ENCODE peak calls at places on chromosomes 11 and 22, in ten cellular contexts. L is HFF-Myc, U is AG04450, Z is brain microvascular endothelial cell, D is B cell, X is tibial artery, P is endothelial cell, R is choroid plexus epithelial cell, M is fibroblast of pulmonary artery, T is spleen. C is an unnamed sample.

GRCh38 chr11:74683279-74683871 is 47.9 kb downstream of the CHRDL2 start:
- DNase-seq in Z (no peak), T (peak), X (no peak), U (no peak), P (peak), R (no peak), D (no peak), M (no peak), L (no peak), C (no peak)

GRCh38 chr11:62242021-62242420 is at the start of gene SCGB1D2:
- DNase-seq in M (no peak), D (no peak), X (no peak), Z (no peak), L (no peak), P (no peak), R (no peak), U (no peak), T (no peak), C (no peak)

GRCh38 chr11:113806403-113806802 is 26.8 kb downstream of the CLDN25 start:
- DNase-seq in D (peak), T (no peak), L (peak), R (peak), P (peak), M (peak), Z (peak), X (no peak), U (no peak), C (no peak)

GRCh38 chr11:117884994-117885393 is 8.5 kb upstream of the FXYD6 start:
- DNase-seq in Z (peak), X (no peak), D (no peak), L (no peak), U (peak), P (no peak), M (peak), R (peak), T (no peak), C (no peak)

GRCh38 chr11:65384301-65384889 is 1.9 kb upstream of the SLC25A45 start:
- DNase-seq in U (no peak), M (peak), Z (no peak), L (no peak), T (no peak), X (no peak), P (no peak), D (no peak), R (peak), C (peak)

GRCh38 chr22:42614312-42615091 is at the start of gene POLDIP3:
- DNase-seq in P (peak), Z (peak), T (peak), X (peak), D (peak), L (peak), U (peak), M (peak), R (peak), C (peak)

GRCh38 chr11:15865212-15865987 is 490.9 kb downstream of the SOX6 start:
- DNase-seq in P (no peak), Z (no peak), R (no peak), T (no peak), M (no peak), L (no peak), X (no peak), U (no peak), D (no peak), C (no peak)

GRCh38 chr11:94768602-94769511 is 701 bp downstream of the AMOTL1 start:
- DNase-seq in M (peak), R (peak), P (peak), Z (no peak), L (no peak), U (no peak), X (peak), D (no peak), T (peak), C (peak)

GRCh38 chr11:44645832-44646231 is 80.4 kb downstream of the CD82 start:
- DNase-seq in U (no peak), Z (no peak), M (no peak), L (no peak), D (no peak), X (no peak), R (no peak), P (no peak), T (no peak), C (no peak)

GRCh38 chr11:107157809-107158187 is 139.5 kb upstream of the GUCY1A2 start:
- DNase-seq in P (no peak), X (no peak), M (no peak), D (no peak), L (no peak), U (no peak), Z (no peak), T (no peak), R (no peak), C (no peak)

GRCh38 chr22:27220349-27220748 is 563.0 kb downstream of the MIAT start:
- DNase-seq in T (no peak), L (no peak), P (no peak), M (peak), X (no peak), Z (peak), D (no peak), R (peak), U (peak), C (no peak)

GRCh38 chr22:41713004-41713403 is 13.7 kb downstream of the MEI1 start:
- DNase-seq in X (no peak), R (no peak), Z (no peak), D (no peak), M (no peak), L (no peak), U (no peak), P (no peak), T (no peak), C (no peak)

GRCh38 chr11:123654566-123655081 is at the start of gene SCN3B:
- DNase-seq in P (peak), U (peak), D (no peak), Z (peak), R (peak), L (peak), X (no peak), M (peak), T (no peak), C (no peak)

GRCh38 chr11:20608938-20609337 is 9.5 kb downstream of the SLC6A5 start:
- DNase-seq in U (no peak), L (no peak), M (peak), Z (no peak), T (no peak), P (no peak), X (no peak), D (no peak), R (no peak), C (no peak)

GRCh38 chr11:70587095-70587389 is 188.7 kb downstream of the CTTN start:
- DNase-seq in D (peak), X (no peak), T (peak), L (no peak), M (no peak), R (no peak), U (no peak), Z (no peak), P (no peak), C (no peak)

DNA sequence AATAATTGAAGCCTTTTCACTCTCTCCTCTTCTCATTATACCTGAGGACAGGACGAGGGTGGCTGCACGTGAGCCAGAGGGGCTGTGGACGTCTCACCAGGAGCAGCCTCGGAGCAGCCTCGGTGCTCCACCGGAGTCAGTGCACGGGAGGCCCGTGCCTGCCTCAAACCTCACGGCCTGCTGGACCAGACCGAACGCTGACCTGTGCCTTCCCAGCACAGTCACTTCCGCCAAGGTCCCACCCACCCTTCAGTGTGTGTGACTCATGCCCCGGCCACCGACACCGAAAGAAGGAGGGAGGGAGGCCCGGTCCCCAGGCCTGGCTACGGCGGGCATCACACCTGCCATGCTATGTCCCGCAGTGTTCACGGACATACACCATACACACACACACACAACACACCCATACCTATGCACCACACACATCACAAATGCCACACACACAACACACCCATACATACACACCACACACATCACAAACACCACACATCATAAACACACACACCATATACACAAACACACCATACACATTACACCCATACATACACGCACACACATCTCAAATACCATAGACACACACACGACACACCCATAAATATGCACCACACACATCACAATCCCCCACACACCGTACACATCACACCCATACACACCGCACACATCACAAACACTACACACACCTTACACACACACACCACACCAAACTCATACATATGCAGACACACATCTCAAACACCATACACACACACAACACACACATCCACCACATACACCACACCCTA is 1506.5 kb downstream of the TBC1D22A start:
- DNase-seq in T (no peak), P (no peak), D (peak), M (no peak), Z (no peak), L (no peak), U (no peak), X (no peak), R (no peak), C (no peak)
- TF ChIP-seq CTCF in T (no peak), P (no peak), D (no peak), M (no peak), Z (no peak), L (no peak), U (no peak), X (no peak), R (no peak), C (no peak)

GRCh38 chr11:17591293-17591692 is 44.2 kb downstream of the OTOG start:
- DNase-seq in D (no peak), M (no peak), X (peak), R (no peak), T (peak), L (no peak), Z (no peak), U (no peak), P (no peak), C (no peak)

GRCh38 chr11:17594686-17595192 is 47.7 kb downstream of the OTOG start:
- DNase-seq in L (no peak), D (no peak), M (no peak), P (no peak), X (peak), T (no peak), U (no peak), R (no peak), Z (no peak), C (no peak)

GRCh38 chr11:17596310-17596669 is 49.2 kb downstream of the OTOG start:
- DNase-seq in T (peak), Z (no peak), M (no peak), L (no peak), X (peak), D (no peak), R (no peak), P (peak), U (no peak), C (no peak)

GRCh38 chr11:17595526-17596309 is 48.7 kb downstream of the OTOG start:
- DNase-seq in Z (no peak), X (peak), R (no peak), L (no peak), D (no peak), M (no peak), T (peak), P (peak), U (no peak), C (no peak)

GRCh38 chr11:17593466-17594245 is 46.6 kb downstream of the OTOG start:
- DNase-seq in R (no peak), Z (no peak), M (no peak), P (no peak), X (peak), L (no peak), U (no peak), T (no peak), D (no peak), C (peak)
- TF ChIP-seq CTCF in R (no peak), Z (no peak), M (no peak), P (no peak), X (no peak), L (no peak), U (no peak), T (no peak), D (no peak), C (no peak)

GRCh38 chr11:86571273-86571948 is 101.0 kb downstream of the ME3 start:
- DNase-seq in T (no peak), R (no peak), P (peak), Z (no peak), X (no peak), L (no peak), U (no peak), D (no peak), M (no peak), C (no peak)
- TF ChIP-seq CTCF in T (peak), R (peak), P (peak), Z (peak), X (no peak), L (peak), U (peak), D (no peak), M (peak), C (no peak)

GRCh38 chr11:67629386-67630229 is at the start of gene NUDT8:
- DNase-seq in X (peak), D (peak), T (peak), Z (peak), R (peak), U (no peak), P (peak), M (peak), L (no peak), C (peak)

GRCh38 chr11:67631853-67632174 is 2.1 kb upstream of the NUDT8 start:
- DNase-seq in R (no peak), X (no peak), P (no peak), M (no peak), L (no peak), Z (no peak), T (no peak), U (no peak), D (no peak), C (no peak)

GRCh38 chr11:67630230-67630942 is 649 bp upstream of the NUDT8 start:
- DNase-seq in D (peak), M (peak), T (peak), L (peak), R (peak), Z (peak), U (peak), X (peak), P (peak), C (peak)

GRCh38 chr11:67631427-67631826 is 1.7 kb upstream of the NUDT8 start:
- DNase-seq in U (no peak), P (no peak), L (no peak), T (peak), M (no peak), X (no peak), D (peak), R (no peak), Z (no peak), C (no peak)

GRCh38 chr11:67630943-67631331 is 1.2 kb upstream of the NUDT8 start:
- DNase-seq in R (no peak), T (no peak), L (no peak), M (no peak), P (no peak), U (no peak), Z (no peak), D (peak), X (no peak), C (no peak)
- TF ChIP-seq CTCF in R (no peak), T (peak), L (no peak), M (no peak), P (no peak), U (no peak), Z (no peak), D (peak), X (no peak), C (peak)

DNA sequence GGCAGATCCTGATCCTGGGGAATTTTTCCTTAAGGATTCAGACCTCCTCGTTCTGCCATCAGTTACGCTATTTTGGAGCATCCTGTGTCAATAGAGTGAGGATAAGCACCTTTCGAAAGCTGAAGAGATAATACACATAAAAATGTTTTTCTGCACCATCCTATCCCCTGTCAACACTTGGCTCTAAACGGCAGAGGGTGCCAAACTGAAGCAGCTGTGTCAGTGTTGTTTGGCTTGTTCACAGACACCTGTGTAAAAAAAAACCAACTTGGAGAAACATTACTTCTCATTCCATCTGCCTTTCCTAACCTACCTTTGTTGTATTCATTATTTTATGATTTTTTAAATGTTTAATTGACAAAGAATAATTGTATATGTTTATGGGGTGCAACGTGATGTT is 417.0 kb upstream of the DDI1 start:
- DNase-seq in T (no peak), R (peak), D (no peak), L (no peak), U (no peak), P (no peak), Z (no peak), X (no peak), M (peak), C (no peak)
- TF ChIP-seq CTCF in T (no peak), R (peak), D (no peak), L (peak), U (peak), P (no peak), Z (peak), X (no peak), M (peak), C (no peak)

GRCh38 chr22:19980766-19981165 is 35.9 kb downstream of the ARVCF start:
- DNase-seq in X (no peak), D (no peak), M (no peak), Z (no peak), R (no peak), U (no peak), T (no peak), L (no peak), P (no peak), C (no peak)

GRCh38 chr22:19977296-19978243 is 36.0 kb upstream of the TXNRD2 start:
- DNase-seq in L (no peak), R (no peak), U (no peak), P (no peak), Z (no peak), T (no peak), D (no peak), M (no peak), X (no peak), C (no peak)

GRCh38 chr22:19978748-19979147 is 37.1 kb upstream of the TXNRD2 start:
- DNase-seq in U (no peak), T (no peak), Z (no peak), D (no peak), M (no peak), R (no peak), P (no peak), X (no peak), L (no peak), C (no peak)

GRCh38 chr22:19981171-19981960 is 35.3 kb downstream of the ARVCF start:
- DNase-seq in M (no peak), P (no peak), T (peak), R (no peak), Z (no peak), X (peak), D (no peak), L (no peak), U (no peak), C (no peak)

DNA sequence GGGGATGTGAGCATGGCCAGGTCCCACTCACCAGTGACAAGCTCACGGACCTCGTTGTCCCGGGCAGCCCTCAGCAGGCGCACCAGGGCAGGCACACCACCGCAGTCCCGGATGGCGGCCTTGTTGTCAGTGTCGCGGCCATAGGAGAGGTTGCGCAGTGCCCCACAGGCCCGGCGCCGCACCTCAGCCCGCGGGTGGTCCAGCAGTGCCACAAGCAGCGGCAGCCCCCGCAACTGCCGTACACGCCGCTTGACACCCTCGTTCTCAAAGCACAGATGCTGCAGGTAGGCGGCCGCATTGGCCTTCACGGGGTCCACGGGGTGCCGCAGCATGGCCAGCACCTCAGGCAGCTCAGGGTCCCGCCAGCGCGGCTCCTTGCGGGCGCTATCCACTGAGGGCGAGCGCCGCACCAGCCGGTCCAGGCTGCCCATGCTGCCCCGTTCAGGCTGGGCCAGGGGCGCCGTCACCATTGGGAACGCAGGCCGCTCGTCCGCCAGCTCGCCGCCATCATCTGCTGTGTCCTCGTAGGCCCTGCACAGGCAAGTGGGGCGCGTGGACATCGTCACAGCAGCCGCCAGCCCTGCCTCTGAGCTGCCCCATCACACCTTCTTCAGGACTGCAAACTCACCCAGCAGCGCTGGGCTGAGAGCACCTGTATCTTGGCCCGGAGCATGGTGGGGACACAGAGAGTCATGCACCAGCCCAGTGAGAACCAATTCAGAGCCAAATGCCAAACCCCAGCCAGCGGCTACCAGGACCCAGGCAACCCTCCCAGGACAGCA is 36.7 kb downstream of the ARVCF start:
- DNase-seq in P (no peak), T (no peak), R (no peak), L (no peak), M (no peak), X (no peak), Z (no peak), D (no peak), U (no peak), C (no peak)
- TF ChIP-seq CTCF in P (no peak), T (no peak), R (no peak), L (no peak), M (no peak), X (no peak), Z (no peak), D (no peak), U (no peak), C (no peak)

GRCh38 chr11:63277345-63277943 is 34.0 kb upstream of the SLC22A25 start:
- DNase-seq in Z (no peak), P (no peak), R (no peak), U (no peak), L (no peak), T (no peak), D (no peak), X (no peak), M (no peak), C (no peak)
- TF ChIP-seq CTCF in Z (peak), P (no peak), R (no peak), U (no peak), L (no peak), T (no peak), D (no peak), X (no peak), M (peak), C (no peak)

DNA sequence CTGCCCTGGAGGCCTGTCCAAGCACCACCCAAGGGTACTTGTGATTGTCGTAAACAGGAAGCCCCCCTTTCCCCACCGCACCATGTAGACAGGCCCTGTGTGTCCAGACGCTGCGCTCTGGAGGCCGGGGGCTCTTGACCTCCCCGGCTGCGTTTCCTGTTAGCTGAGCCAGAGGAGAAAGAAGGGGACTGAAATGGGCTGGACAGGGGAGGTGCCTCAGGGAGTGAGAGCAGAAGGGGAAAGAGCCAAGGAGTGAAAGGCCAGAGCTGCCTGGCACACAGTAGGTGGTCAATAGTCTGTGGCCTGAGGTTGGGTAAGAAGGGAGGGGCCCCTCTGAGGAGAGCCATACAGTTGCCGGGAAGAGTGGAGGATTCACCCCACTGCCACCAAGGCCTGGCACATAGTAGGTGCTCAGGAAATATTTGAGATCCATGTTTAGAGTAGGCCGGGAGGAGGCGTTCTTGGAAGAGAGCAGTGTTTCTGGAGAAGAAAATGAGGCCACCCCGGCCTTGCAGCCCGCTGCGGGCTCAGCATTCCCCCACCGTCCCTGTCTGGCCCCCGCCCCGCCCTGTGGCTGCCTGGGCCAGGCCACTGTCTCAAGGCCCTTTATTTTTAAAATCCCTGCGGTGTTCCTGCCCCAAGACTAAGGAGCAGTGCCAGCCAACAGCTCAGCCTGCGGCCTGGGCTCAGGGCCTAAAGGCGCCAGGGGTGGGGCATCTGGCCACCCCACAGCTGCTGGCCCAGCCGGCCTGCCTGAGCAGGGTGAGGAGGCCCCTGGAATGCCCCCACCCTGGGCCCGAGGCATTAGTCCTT is 13.6 kb upstream of the CDC42EP1 start:
- DNase-seq in D (no peak), M (peak), L (no peak), X (peak), R (peak), P (no peak), T (no peak), Z (no peak), U (no peak), C (no peak)
- TF ChIP-seq CTCF in D (no peak), M (peak), L (no peak), X (no peak), R (peak), P (no peak), T (no peak), Z (peak), U (peak), C (no peak)